ENCODE peak calls at places on chromosomes 5 and 9, in six cellular contexts. T is AG04450; R is left ventricle myocardium inferior; N is psoas muscle; A is stomach; D is CD4-positive, alpha-beta T cell. P is an unnamed sample.

GRCh38 chr9:3177362-3177761 is 333.5 kb upstream of the PUM3 start:
- DNase-seq in N (no peak), T (no peak), A (no peak), D (no peak), R (no peak), P (no peak)

GRCh38 chr9:93725382-93725781 is 149.0 kb downstream of the PHF2 start:
- DNase-seq in T (no peak), A (no peak), R (no peak), D (no peak), N (no peak), P (no peak)

GRCh38 chr5:172007153-172007794 is 836 bp upstream of the FBXW11 start:
- DNase-seq in A (no peak), R (no peak), T (no peak), D (peak), N (no peak), P (no peak)

GRCh38 chr5:78537821-78538220 is 110.8 kb downstream of the LHFPL2 start:
- DNase-seq in T (no peak), A (no peak), R (no peak), D (no peak), N (no peak), P (no peak)

GRCh38 chr5:6712136-6712581 is 1.1 kb upstream of the TENT4A start:
- DNase-seq in R (peak), D (peak), T (no peak), A (peak), N (peak), P (peak)

GRCh38 chr5:80181618-80182211 is 74.1 kb downstream of the SERINC5 start:
- DNase-seq in T (no peak), A (peak), D (peak), N (no peak), R (no peak), P (peak)

GRCh38 chr5:162703914-162704313 is 636.3 kb downstream of the GABRG2 start:
- DNase-seq in T (no peak), R (no peak), A (no peak), N (no peak), D (no peak), P (no peak)

GRCh38 chr5:128695791-128696520 is 157.9 kb upstream of the FBN2 start:
- DNase-seq in A (no peak), T (no peak), R (no peak), D (no peak), N (no peak), P (no peak)

GRCh38 chr5:112366987-112367386 is 52.1 kb downstream of the EPB41L4A start:
- DNase-seq in N (no peak), A (no peak), D (no peak), R (no peak), T (no peak), P (no peak)

GRCh38 chr9:133477992-133478850 is 678 bp downstream of the SLC2A6 start:
- DNase-seq in R (peak), D (no peak), N (no peak), A (no peak), T (no peak), P (no peak)
- TF ChIP-seq CTCF in R (no peak), D (no peak), N (no peak), A (no peak), T (no peak), P (no peak)

GRCh38 chr5:58887721-58888409 is 305.0 kb downstream of the RAB3C start:
- DNase-seq in N (peak), A (no peak), D (no peak), R (peak), T (no peak), P (no peak)

GRCh38 chr5:58893551-58893950 is 310.7 kb downstream of the RAB3C start:
- DNase-seq in D (no peak), T (no peak), N (no peak), R (no peak), A (no peak), P (no peak)

GRCh38 chr5:58890265-58890664 is 307.4 kb downstream of the RAB3C start:
- DNase-seq in N (no peak), T (no peak), R (peak), D (no peak), A (no peak), P (no peak)

GRCh38 chr5:58891072-58891970 is 308.4 kb downstream of the RAB3C start:
- DNase-seq in D (peak), R (peak), A (peak), T (peak), N (peak), P (peak)

DNA sequence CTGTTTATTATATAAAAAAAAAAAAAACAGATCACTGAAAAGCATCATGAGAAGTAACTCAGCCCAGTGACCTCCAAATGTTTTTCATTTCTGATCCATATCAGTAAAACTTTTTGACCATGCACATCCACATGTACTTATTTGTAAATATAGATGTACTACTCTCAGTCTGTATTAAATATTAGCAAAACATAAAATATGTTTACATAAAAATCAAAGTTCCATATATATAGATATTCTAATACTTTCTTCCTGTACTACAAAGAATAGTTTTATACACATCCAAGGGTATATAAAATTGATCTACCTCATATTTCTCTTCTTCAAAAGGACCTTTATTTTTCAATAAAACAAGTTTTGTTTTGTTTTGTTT is 309.1 kb downstream of the RAB3C start:
- DNase-seq in D (no peak), R (no peak), N (no peak), T (no peak), A (no peak), P (no peak)
- H3K27ac ChIP-seq in D (no peak), R (peak), N (no peak), T (no peak), A (no peak), P (no peak)

GRCh38 chr9:123929177-123929869 is 603 bp downstream of the DENND1A start:
- DNase-seq in D (peak), N (no peak), T (no peak), R (peak), A (no peak), P (no peak)
- TF ChIP-seq CTCF in D (no peak), N (no peak), T (no peak), R (no peak), A (no peak), P (no peak)

GRCh38 chr9:136077491-136077890 is 17.6 kb downstream of the NACC2 start:
- DNase-seq in A (no peak), N (no peak), T (no peak), R (no peak), D (no peak), P (no peak)

GRCh38 chr9:136078025-136078424 is 17.1 kb downstream of the NACC2 start:
- DNase-seq in T (no peak), N (no peak), D (no peak), R (no peak), A (no peak), P (no peak)

GRCh38 chr9:136074706-136075105 is 20.4 kb downstream of the NACC2 start:
- DNase-seq in R (peak), N (peak), D (no peak), A (no peak), T (no peak), P (no peak)

GRCh38 chr9:136075134-136075841 is 19.8 kb downstream of the NACC2 start:
- DNase-seq in D (no peak), A (no peak), R (peak), T (no peak), N (peak), P (no peak)

DNA sequence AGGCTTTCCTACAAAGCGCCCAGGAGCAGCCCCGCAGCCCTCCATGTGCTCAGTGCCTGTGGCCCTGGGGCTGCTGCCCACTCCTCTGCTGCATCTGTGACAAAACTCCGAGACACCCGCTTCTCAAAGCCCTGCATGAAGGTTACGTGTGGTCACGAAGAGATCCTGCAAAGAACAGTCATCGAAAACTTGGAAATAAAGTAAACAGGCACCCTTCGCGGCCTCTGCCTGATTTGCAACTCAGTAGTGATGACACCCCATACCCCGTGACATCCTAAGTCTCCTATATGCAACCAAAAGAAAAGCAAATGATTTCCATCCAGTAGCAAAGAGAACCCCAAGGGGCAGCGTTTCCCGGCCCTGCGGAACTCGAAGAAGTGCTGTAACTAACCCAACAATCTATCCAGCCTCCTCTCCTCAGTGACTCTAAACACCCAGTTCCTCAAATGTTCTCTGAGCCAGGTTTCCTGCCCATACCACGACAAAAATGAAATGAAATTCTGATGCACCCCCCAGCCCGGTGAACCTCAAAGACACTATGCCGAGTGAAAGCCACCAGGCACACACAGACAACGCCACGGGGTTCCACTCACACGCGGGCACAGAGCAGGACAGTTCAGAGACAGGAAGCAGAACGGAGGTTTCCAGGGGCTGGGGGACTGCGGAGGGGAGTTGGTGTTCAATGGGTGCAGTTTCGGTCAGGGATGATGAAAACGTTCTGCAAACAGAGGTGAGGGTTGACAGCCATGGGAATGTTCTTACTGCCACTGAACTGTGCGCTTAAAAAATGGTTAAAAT is 19.0 kb downstream of the NACC2 start:
- DNase-seq in A (no peak), D (no peak), N (peak), T (no peak), R (no peak), P (no peak)
- H3K27ac ChIP-seq in A (no peak), D (no peak), N (no peak), T (no peak), R (no peak), P (no peak)

GRCh38 chr5:159444441-159445082 is 114.3 kb upstream of the IL12B start:
- DNase-seq in T (peak), R (no peak), N (no peak), D (no peak), A (no peak), P (peak)
- TF ChIP-seq CTCF in T (peak), R (peak), N (no peak), D (peak), A (peak), P (peak)

DNA sequence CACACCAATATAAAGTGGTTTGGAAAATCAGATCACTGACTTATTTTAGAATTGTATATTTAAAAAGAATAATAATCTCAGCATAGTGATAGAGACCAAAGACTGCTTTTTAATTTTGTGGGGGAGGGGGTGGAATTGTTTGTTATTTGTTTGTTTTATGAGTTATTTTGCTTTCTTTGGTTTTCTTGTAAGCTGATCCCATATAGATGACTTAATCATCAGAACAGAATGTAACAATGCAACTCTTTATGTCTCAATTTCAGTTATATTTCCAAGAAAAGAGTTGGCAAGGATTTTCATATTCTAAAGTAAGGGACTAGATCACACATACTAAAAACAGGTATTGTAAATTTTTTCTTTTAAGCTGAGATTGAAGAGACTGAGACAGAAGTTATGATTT is 984.9 kb downstream of the TLE4 start:
- DNase-seq in T (no peak), N (no peak), D (no peak), A (no peak), R (no peak), P (no peak)
- H3K27ac ChIP-seq in T (no peak), N (no peak), D (no peak), A (no peak), R (no peak), P (no peak)

GRCh38 chr5:178590141-178590923 is at the start of gene COL23A1:
- DNase-seq in R (peak), N (peak), T (no peak), A (peak), D (peak), P (no peak)

GRCh38 chr5:178587793-178588611 is 2.2 kb downstream of the COL23A1 start:
- DNase-seq in N (no peak), D (no peak), T (no peak), R (no peak), A (no peak), P (no peak)

GRCh38 chr5:178589180-178590140 is 733 bp downstream of the COL23A1 start:
- DNase-seq in D (no peak), T (no peak), R (peak), N (no peak), A (no peak), P (no peak)

GRCh38 chr5:178588769-178589168 is 1.4 kb downstream of the COL23A1 start:
- DNase-seq in N (no peak), D (no peak), A (no peak), R (no peak), T (no peak), P (no peak)

DNA sequence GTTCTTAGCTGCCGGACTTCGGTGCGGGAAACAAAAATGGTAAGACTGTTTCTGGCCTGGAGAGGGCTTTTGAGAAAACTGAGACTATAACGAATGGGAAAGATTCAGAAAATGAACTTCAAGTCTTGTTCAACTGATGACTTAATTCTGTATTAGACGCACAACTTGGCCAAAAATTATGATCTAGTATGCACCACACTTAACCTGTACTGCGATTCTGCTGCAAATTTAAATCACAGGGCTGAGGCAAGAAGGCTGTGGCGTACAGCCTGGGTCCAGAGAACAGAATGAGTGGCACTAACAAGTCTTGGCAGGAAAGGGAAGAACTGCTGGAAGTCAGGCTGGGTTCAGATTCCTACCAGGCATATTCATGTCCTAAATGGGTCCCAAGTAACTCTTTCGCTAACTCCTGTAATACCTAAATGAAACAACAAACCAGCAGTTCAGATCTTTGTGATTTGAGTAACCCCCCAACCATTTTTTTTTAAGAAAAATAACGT is 781 bp upstream of the COL23A1 start:
- DNase-seq in R (no peak), A (no peak), D (no peak), N (no peak), T (no peak), P (no peak)
- TF ChIP-seq CTCF in R (no peak), A (no peak), D (no peak), N (no peak), T (no peak), P (no peak)

GRCh38 chr5:134626369-134627014 is 6.1 kb downstream of the SAR1B start:
- DNase-seq in R (no peak), A (no peak), N (no peak), T (no peak), D (no peak), P (no peak)

GRCh38 chr5:134620634-134621033 is 12.0 kb downstream of the SAR1B start:
- DNase-seq in D (no peak), N (no peak), A (no peak), T (no peak), R (no peak), P (no peak)

GRCh38 chr5:134625559-134625958 is 7.1 kb downstream of the SAR1B start:
- DNase-seq in T (no peak), A (no peak), D (no peak), N (no peak), R (no peak), P (no peak)
- H3K27ac ChIP-seq in T (no peak), A (peak), D (no peak), N (peak), R (no peak), P (no peak)

GRCh38 chr9:37507586-37508134 is 21.9 kb downstream of the POLR1E start:
- DNase-seq in N (no peak), R (no peak), T (no peak), D (no peak), A (no peak), P (no peak)

GRCh38 chr9:37508135-37508833 is 22.5 kb downstream of the POLR1E start:
- DNase-seq in T (no peak), D (no peak), N (no peak), A (no peak), R (no peak), P (no peak)

GRCh38 chr9:37511006-37511714 is 25.4 kb downstream of the POLR1E start:
- DNase-seq in R (no peak), D (no peak), N (no peak), A (no peak), T (no peak), P (no peak)

GRCh38 chr9:37509536-37509935 is 23.8 kb downstream of the POLR1E start:
- DNase-seq in T (no peak), A (no peak), R (no peak), N (no peak), D (no peak), P (no peak)

GRCh38 chr9:37508834-37509206 is 23.1 kb downstream of the POLR1E start:
- DNase-seq in D (no peak), R (no peak), A (no peak), N (no peak), T (no peak), P (no peak)
- TF ChIP-seq CTCF in D (no peak), R (no peak), A (no peak), N (no peak), T (no peak), P (peak)

DNA sequence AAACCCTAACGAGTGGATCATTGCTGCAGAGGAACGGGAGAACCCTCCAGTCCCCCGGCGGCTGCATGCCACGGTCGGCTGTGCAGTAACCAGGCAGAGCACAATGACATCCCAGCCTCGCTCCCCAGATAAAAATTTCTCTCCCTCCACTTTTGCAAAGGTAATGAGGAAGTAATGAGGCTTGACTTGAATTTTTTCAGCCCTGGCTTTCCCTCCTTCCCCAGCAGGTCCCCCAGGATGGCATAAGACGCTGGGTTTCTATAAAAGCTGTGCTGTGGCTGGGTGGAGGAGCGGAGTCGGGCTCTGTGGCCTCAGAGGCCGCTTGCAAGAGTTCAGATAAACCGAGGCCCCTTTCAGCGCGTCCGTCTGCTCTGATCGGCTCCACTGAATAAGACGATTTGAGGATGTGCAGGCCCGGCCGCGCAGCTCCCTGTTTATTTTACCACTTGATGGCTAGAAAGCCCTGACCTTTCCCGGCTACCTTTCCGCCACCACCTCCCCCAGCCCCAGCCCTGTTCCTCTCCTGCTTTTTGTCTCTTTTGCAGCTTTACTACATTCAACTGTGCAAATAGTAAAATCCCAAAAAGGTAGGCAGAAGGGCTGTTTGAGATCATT is 351.9 kb upstream of the IRX2 start:
- DNase-seq in T (no peak), R (no peak), N (no peak), A (no peak), D (no peak), P (no peak)
- H3K27ac ChIP-seq in T (no peak), R (no peak), N (no peak), A (no peak), D (no peak), P (no peak)